ENCODE peak calls at places on chromosomes 16 and 17, in eight cellular contexts. F, I, Q, Z, H, Y, S and J are unnamed samples.

GRCh38 chr16:1430759-1431496 is at the start of gene PERCC1:
- DNase-seq in I (no peak), H (no peak), Q (no peak), Z (no peak), S (no peak), Y (no peak), F (no peak), J (peak)

GRCh38 chr17:17706140-17707060 is 25.1 kb downstream of the RAI1 start:
- DNase-seq in I (no peak), Q (no peak), F (no peak), H (no peak), S (no peak), Y (no peak), Z (no peak), J (no peak)

GRCh38 chr17:74271281-74271680 is 2.8 kb upstream of the DNAI2 start:
- DNase-seq in Q (no peak), F (no peak), Y (no peak), Z (no peak), H (no peak), S (no peak), I (no peak), J (no peak)

GRCh38 chr17:63911657-63912100 is 621 bp upstream of the CSHL1 start:
- DNase-seq in Q (peak), F (peak), H (no peak), Y (no peak), I (peak), S (no peak), Z (peak), J (no peak)

GRCh38 chr17:68302066-68302564 is 10.8 kb downstream of the ARSG start:
- DNase-seq in I (no peak), Z (no peak), H (no peak), F (no peak), Y (no peak), Q (peak), S (no peak), J (peak)

GRCh38 chr16:20023190-20023589 is 50.5 kb downstream of the GPR139 start:
- DNase-seq in Y (no peak), S (no peak), Q (peak), I (no peak), Z (peak), F (no peak), H (no peak), J (no peak)

GRCh38 chr17:64230551-64231408 is 32.3 kb downstream of the TEX2 start:
- DNase-seq in Y (no peak), H (no peak), I (no peak), F (no peak), Q (peak), Z (no peak), S (no peak), J (no peak)

GRCh38 chr17:48392836-48393235 is 37.2 kb downstream of the SKAP1 start:
- DNase-seq in F (no peak), I (no peak), Z (no peak), S (no peak), Q (no peak), Y (no peak), H (no peak), J (no peak)

GRCh38 chr17:16989953-16990860 is 18.3 kb upstream of the TNFRSF13B start:
- DNase-seq in Y (no peak), I (no peak), S (no peak), F (no peak), H (no peak), Z (no peak), Q (peak), J (no peak)

GRCh38 chr17:38745545-38745944 is 2.6 kb downstream of the PCGF2 start:
- DNase-seq in Q (no peak), Y (no peak), I (no peak), H (no peak), Z (no peak), F (no peak), S (no peak), J (peak)

GRCh38 chr16:6709736-6710135 is 622.9 kb upstream of the RBFOX1 start:
- DNase-seq in F (no peak), Q (no peak), Y (no peak), H (peak), I (no peak), Z (no peak), S (no peak), J (no peak)

GRCh38 chr17:19933633-19934032 is 44.0 kb downstream of the AKAP10 start:
- DNase-seq in H (no peak), I (no peak), Z (no peak), S (no peak), F (no peak), Y (no peak), Q (no peak), J (no peak)

GRCh38 chr16:67967956-67968439 is 439 bp downstream of the SLC12A4 start:
- DNase-seq in Q (peak), F (peak), I (peak), Z (no peak), H (no peak), Y (no peak), S (no peak), J (no peak)

GRCh38 chr17:1561420-1562177 is 993 bp downstream of the PITPNA start:
- DNase-seq in Q (no peak), Z (peak), H (no peak), F (peak), S (no peak), Y (no peak), I (no peak), J (no peak)

GRCh38 chr16:86713021-86713631 is 134.8 kb downstream of the FOXL1 start:
- DNase-seq in I (no peak), Y (no peak), S (no peak), Z (no peak), F (no peak), H (no peak), Q (no peak), J (no peak)

GRCh38 chr17:17710355-17710727 is 29.1 kb downstream of the RAI1 start:
- DNase-seq in Q (no peak), F (no peak), Z (no peak), S (no peak), Y (no peak), I (no peak), H (no peak), J (no peak)

GRCh38 chr17:82734987-82735866 is at the start of gene FN3K:
- DNase-seq in Z (peak), F (no peak), I (no peak), Y (peak), Q (peak), H (no peak), S (peak), J (peak)

GRCh38 chr17:3944485-3945388 is 19.5 kb downstream of the ATP2A3 start:
- DNase-seq in I (peak), Z (peak), Y (peak), H (no peak), Q (peak), S (no peak), F (peak), J (no peak)

GRCh38 chr17:81234940-81235821 is 3.7 kb downstream of the TEPSIN start:
- DNase-seq in Y (no peak), Q (no peak), S (no peak), F (no peak), I (no peak), H (no peak), Z (no peak), J (no peak)

GRCh38 chr16:12752159-12752558 is 51.5 kb downstream of the CPPED1 start:
- DNase-seq in F (no peak), Y (no peak), Z (no peak), Q (no peak), H (no peak), S (no peak), I (no peak), J (no peak)

GRCh38 chr17:1275962-1276736 is 3.3 kb upstream of the TRARG1 start:
- DNase-seq in Z (peak), Y (no peak), S (no peak), I (peak), H (peak), Q (peak), F (peak), J (peak)

GRCh38 chr16:71515026-71515425 is 11.2 kb upstream of the CHST4 start:
- DNase-seq in Y (no peak), F (no peak), Z (no peak), I (no peak), S (no peak), H (no peak), Q (no peak), J (no peak)

GRCh38 chr17:5533486-5534315 is 47.3 kb downstream of the MIS12 start:
- DNase-seq in I (no peak), H (no peak), Q (no peak), F (no peak), S (no peak), Z (no peak), Y (no peak), J (no peak)

GRCh38 chr17:66038125-66038524 is 153.8 kb downstream of the CEP112 start:
- DNase-seq in I (no peak), F (no peak), H (no peak), Z (no peak), Y (no peak), S (no peak), Q (no peak), J (no peak)

GRCh38 chr17:44999433-44999832 is 31.3 kb upstream of the C1QL1 start:
- DNase-seq in H (no peak), I (no peak), Y (no peak), Z (no peak), Q (no peak), S (no peak), F (no peak), J (no peak)

GRCh38 chr16:67594256-67594915 is 32.1 kb downstream of the CTCF start:
- DNase-seq in Z (no peak), Q (no peak), F (no peak), H (no peak), I (no peak), Y (no peak), S (no peak), J (no peak)

GRCh38 chr16:87353613-87354012 is 30.0 kb downstream of the FBXO31 start:
- DNase-seq in S (no peak), H (no peak), F (no peak), Y (no peak), Z (no peak), Q (no peak), I (no peak), J (no peak)

GRCh38 chr17:81999587-81999974 is 22.2 kb downstream of the ASPSCR1 start:
- DNase-seq in Q (no peak), S (no peak), H (no peak), I (no peak), F (no peak), Y (no peak), Z (no peak), J (no peak)